ENCODE peak calls at places on chromosomes 12 and 14, in four cellular contexts. One of them, this sample, is unnamed.

GRCh38 chr12:93894391-93895095 is 217.4 kb downstream of the CRADD start:
- DNase-seq in left ventricle myocardium inferior: peak; percentile 88
- DNase-seq in PC-3: no peak
- DNase-seq in GM23248: peak; percentile 85
- DNase-seq in this sample: no peak

GRCh38 chr12:113135178-113136127 is at the start of gene RASAL1:
- DNase-seq in left ventricle myocardium inferior: no peak
- DNase-seq in PC-3: peak; percentile 44
- DNase-seq in GM23248: no peak
- DNase-seq in this sample: no peak

GRCh38 chr12:109710747-109711595 is 2.7 kb upstream of the FAM222A start:
- DNase-seq in left ventricle myocardium inferior: no peak
- DNase-seq in PC-3: no peak
- DNase-seq in GM23248: peak; percentile 49
- DNase-seq in this sample: no peak

GRCh38 chr14:89746654-89747053 is 207.9 kb downstream of the EFCAB11 start:
- DNase-seq in left ventricle myocardium inferior: no peak
- DNase-seq in PC-3: no peak
- DNase-seq in GM23248: no peak
- DNase-seq in this sample: no peak

GRCh38 chr12:110245278-110245868 is 35.7 kb upstream of the ATP2A2 start:
- DNase-seq in left ventricle myocardium inferior: peak; percentile 54
- DNase-seq in PC-3: peak; percentile 69
- DNase-seq in GM23248: peak; percentile 22
- DNase-seq in this sample: no peak

GRCh38 chr14:56145965-56146364 is 27.8 kb downstream of the PELI2 start:
- DNase-seq in left ventricle myocardium inferior: no peak
- DNase-seq in PC-3: peak; percentile 54
- DNase-seq in GM23248: peak; percentile 89
- DNase-seq in this sample: peak; percentile 38

GRCh38 chr14:99603471-99603933 is 505 bp downstream of the CCDC85C start:
- DNase-seq in left ventricle myocardium inferior: no peak
- DNase-seq in PC-3: peak; percentile 25
- DNase-seq in GM23248: peak; percentile 62
- DNase-seq in this sample: no peak

GRCh38 chr14:77037886-77038511 is 9.5 kb upstream of the IRF2BPL start:
- DNase-seq in left ventricle myocardium inferior: no peak
- DNase-seq in PC-3: peak; percentile 94
- DNase-seq in GM23248: peak; percentile 61
- DNase-seq in this sample: peak; percentile 41

GRCh38 chr12:40663781-40664180 is 28.5 kb upstream of the CNTN1 start:
- DNase-seq in left ventricle myocardium inferior: no peak
- DNase-seq in PC-3: no peak
- DNase-seq in GM23248: no peak
- DNase-seq in this sample: no peak

GRCh38 chr12:113016796-113017195 is 38.5 kb downstream of the OAS2 start:
- DNase-seq in left ventricle myocardium inferior: no peak
- DNase-seq in PC-3: no peak
- DNase-seq in GM23248: no peak
- DNase-seq in this sample: no peak

GRCh38 chr12:1518763-1519516 is 75.4 kb downstream of the FBXL14 start:
- DNase-seq in left ventricle myocardium inferior: no peak
- DNase-seq in PC-3: peak; percentile 87
- DNase-seq in GM23248: peak; percentile 83
- DNase-seq in this sample: peak; percentile 90

GRCh38 chr14:77760381-77761204 is at the start of gene SNW1:
- DNase-seq in left ventricle myocardium inferior: peak; percentile 91
- DNase-seq in PC-3: peak; percentile 97
- DNase-seq in GM23248: peak; percentile 98
- DNase-seq in this sample: peak; percentile 83

GRCh38 chr14:25102788-25103187 is 52.8 kb upstream of the STXBP6 start:
- DNase-seq in left ventricle myocardium inferior: no peak
- DNase-seq in PC-3: no peak
- DNase-seq in GM23248: no peak
- DNase-seq in this sample: no peak

GRCh38 chr14:88856786-88857366 is 32.4 kb downstream of the TTC8 start:
- DNase-seq in left ventricle myocardium inferior: no peak
- DNase-seq in PC-3: no peak
- DNase-seq in GM23248: no peak
- DNase-seq in this sample: no peak

GRCh38 chr14:50303744-50304471 is 8.1 kb downstream of the L2HGDH start:
- DNase-seq in left ventricle myocardium inferior: peak; percentile 17
- DNase-seq in PC-3: no peak
- DNase-seq in GM23248: peak; percentile 66
- DNase-seq in this sample: no peak

GRCh38 chr14:27049611-27050172 is 451.9 kb upstream of the NOVA1 start:
- DNase-seq in left ventricle myocardium inferior: no peak
- DNase-seq in PC-3: no peak
- DNase-seq in GM23248: no peak
- DNase-seq in this sample: no peak

GRCh38 chr14:69501362-69501964 is 16.9 kb downstream of the PLEKHD1 start:
- DNase-seq in left ventricle myocardium inferior: peak; percentile 72
- DNase-seq in PC-3: no peak
- DNase-seq in GM23248: no peak
- DNase-seq in this sample: no peak

GRCh38 chr14:26531894-26532293 is 65.9 kb downstream of the NOVA1 start:
- DNase-seq in left ventricle myocardium inferior: no peak
- DNase-seq in PC-3: peak; percentile 76
- DNase-seq in GM23248: peak; percentile 80
- DNase-seq in this sample: no peak

GRCh38 chr12:2561367-2561766 is 233.4 kb upstream of the FKBP4 start:
- DNase-seq in left ventricle myocardium inferior: no peak
- DNase-seq in PC-3: no peak
- DNase-seq in GM23248: peak; percentile 11
- DNase-seq in this sample: no peak

GRCh38 chr14:68268719-68269118 is 449.1 kb downstream of the RAD51B start:
- DNase-seq in left ventricle myocardium inferior: no peak
- DNase-seq in PC-3: no peak
- DNase-seq in GM23248: no peak
- DNase-seq in this sample: no peak

GRCh38 chr12:38508246-38508645 is 191.7 kb downstream of the ALG10B start:
- DNase-seq in left ventricle myocardium inferior: no peak
- DNase-seq in PC-3: peak; percentile 55
- DNase-seq in GM23248: no peak
- DNase-seq in this sample: no peak

GRCh38 chr12:69431604-69432222 is 38.5 kb upstream of the FRS2 start:
- DNase-seq in left ventricle myocardium inferior: no peak
- DNase-seq in PC-3: no peak
- DNase-seq in GM23248: no peak
- DNase-seq in this sample: no peak

GRCh38 chr14:93893550-93894329 is 33.4 kb upstream of the FAM181A start:
- DNase-seq in left ventricle myocardium inferior: no peak
- DNase-seq in PC-3: no peak
- DNase-seq in GM23248: peak; percentile 3
- DNase-seq in this sample: no peak

GRCh38 chr12:102601621-102602020 is 121.3 kb upstream of the IGF1 start:
- DNase-seq in left ventricle myocardium inferior: no peak
- DNase-seq in PC-3: no peak
- DNase-seq in GM23248: no peak
- DNase-seq in this sample: no peak

GRCh38 chr12:65740873-65741600 is 83.2 kb upstream of the HMGA2 start:
- DNase-seq in left ventricle myocardium inferior: peak; percentile 81
- DNase-seq in PC-3: peak; percentile 42
- DNase-seq in GM23248: peak; percentile 88
- DNase-seq in this sample: peak; percentile 100

GRCh38 chr14:43411841-43412240 is 1095.2 kb downstream of the FSCB start:
- DNase-seq in left ventricle myocardium inferior: no peak
- DNase-seq in PC-3: no peak
- DNase-seq in GM23248: no peak
- DNase-seq in this sample: no peak

GRCh38 chr14:63287661-63288483 is 30.9 kb downstream of the GPHB5 start:
- DNase-seq in left ventricle myocardium inferior: no peak
- DNase-seq in PC-3: no peak
- DNase-seq in GM23248: peak; percentile 62
- DNase-seq in this sample: no peak

GRCh38 chr12:14699923-14700322 is 3.5 kb upstream of the GUCY2C start:
- DNase-seq in left ventricle myocardium inferior: no peak
- DNase-seq in PC-3: no peak
- DNase-seq in GM23248: no peak
- DNase-seq in this sample: no peak

GRCh38 chr12:70885952-70886351 is 34.6 kb downstream of the PTPRR start:
- DNase-seq in left ventricle myocardium inferior: no peak
- DNase-seq in PC-3: no peak
- DNase-seq in GM23248: peak; percentile 4
- DNase-seq in this sample: no peak

GRCh38 chr12:21169878-21170472 is 39.0 kb downstream of the SLCO1B1 start:
- DNase-seq in left ventricle myocardium inferior: no peak
- DNase-seq in PC-3: peak; percentile 54
- DNase-seq in GM23248: peak; percentile 42
- DNase-seq in this sample: peak; percentile 43

GRCh38 chr12:106138646-106139421 is at the start of gene NUAK1:
- DNase-seq in left ventricle myocardium inferior: peak; percentile 82
- DNase-seq in PC-3: peak; percentile 54
- DNase-seq in GM23248: peak; percentile 83
- DNase-seq in this sample: peak; percentile 89

GRCh38 chr14:49945448-49946319 is 52.8 kb downstream of the ARF6 start:
- DNase-seq in left ventricle myocardium inferior: no peak
- DNase-seq in PC-3: no peak
- DNase-seq in GM23248: no peak
- DNase-seq in this sample: no peak

GRCh38 chr14:61562321-61563161 is 132.8 kb upstream of the HIF1A start:
- DNase-seq in left ventricle myocardium inferior: no peak
- DNase-seq in PC-3: peak; percentile 100
- DNase-seq in GM23248: peak; percentile 100
- DNase-seq in this sample: peak; percentile 95

GRCh38 chr14:22900088-22900799 is 17.2 kb downstream of the REM2 start:
- DNase-seq in left ventricle myocardium inferior: no peak
- DNase-seq in PC-3: peak; percentile 80
- DNase-seq in GM23248: peak; percentile 78
- DNase-seq in this sample: peak; percentile 61

GRCh38 chr14:24072436-24072835 is 1.1 kb downstream of the CPNE6 start:
- DNase-seq in left ventricle myocardium inferior: no peak
- DNase-seq in PC-3: no peak
- DNase-seq in GM23248: no peak
- DNase-seq in this sample: no peak

GRCh38 chr12:57299514-57300016 is 48.6 kb upstream of the STAC3 start:
- DNase-seq in left ventricle myocardium inferior: no peak
- DNase-seq in PC-3: peak; percentile 66
- DNase-seq in GM23248: no peak
- DNase-seq in this sample: no peak

DNA sequence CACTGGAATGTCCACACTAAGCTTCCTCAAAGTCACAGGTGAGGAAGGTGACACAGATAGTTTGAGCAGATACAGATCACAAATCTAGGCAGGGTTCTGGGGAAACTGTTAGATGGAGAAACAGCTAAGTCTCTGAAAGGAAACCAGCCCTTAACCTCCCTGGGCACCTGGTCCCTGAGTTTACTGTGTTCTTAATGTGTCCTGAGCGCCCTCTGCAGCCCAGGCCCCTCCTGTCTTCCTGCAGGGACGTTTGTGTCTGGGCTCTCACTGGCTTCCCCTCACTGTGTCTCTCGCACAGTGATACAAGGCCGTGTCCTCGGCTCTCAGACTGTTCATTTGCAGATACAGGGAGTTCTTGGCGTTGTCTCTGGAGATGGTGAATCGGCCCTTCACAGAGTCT is 684.3 kb downstream of the TMEM121 start:
- DNase-seq in left ventricle myocardium inferior: no peak
- DNase-seq in PC-3: no peak
- DNase-seq in GM23248: no peak
- DNase-seq in this sample: no peak
- H3K27ac ChIP-seq in left ventricle myocardium inferior: no peak overlapping the region
- H3K27ac ChIP-seq in PC-3: no peak overlapping the region
- H3K27ac ChIP-seq in GM23248: no peak overlapping the region
- H3K27ac ChIP-seq in this sample: no peak overlapping the region

DNA sequence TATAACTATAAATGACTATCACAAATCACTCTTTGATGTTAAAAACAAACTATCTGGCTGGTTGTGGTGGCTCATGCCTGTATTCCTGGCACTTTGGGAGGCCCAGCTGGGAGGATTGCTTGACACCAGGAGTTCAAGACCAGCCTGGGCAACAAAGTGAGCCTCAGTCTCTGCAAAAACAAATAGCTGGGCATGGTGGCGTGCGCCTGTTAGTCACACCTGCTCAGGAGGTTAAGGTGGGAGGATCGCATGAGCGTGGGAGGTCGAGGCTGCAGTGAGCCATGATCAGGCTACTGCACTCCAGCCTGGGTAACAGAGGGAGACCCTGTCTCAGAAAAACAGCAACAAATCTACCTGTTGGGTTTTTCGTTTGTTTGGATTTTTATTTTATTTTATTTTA is 5.4 kb downstream of the TXNRD1 start:
- DNase-seq in left ventricle myocardium inferior: no peak
- DNase-seq in PC-3: no peak
- DNase-seq in GM23248: no peak
- DNase-seq in this sample: no peak
- H3K27ac ChIP-seq in left ventricle myocardium inferior: peak overlapping the region; percentile 88
- H3K27ac ChIP-seq in PC-3: peak overlapping the region; percentile 96
- H3K27ac ChIP-seq in GM23248: peak overlapping the region; percentile 97
- H3K27ac ChIP-seq in this sample: peak overlapping the region; percentile 97

DNA sequence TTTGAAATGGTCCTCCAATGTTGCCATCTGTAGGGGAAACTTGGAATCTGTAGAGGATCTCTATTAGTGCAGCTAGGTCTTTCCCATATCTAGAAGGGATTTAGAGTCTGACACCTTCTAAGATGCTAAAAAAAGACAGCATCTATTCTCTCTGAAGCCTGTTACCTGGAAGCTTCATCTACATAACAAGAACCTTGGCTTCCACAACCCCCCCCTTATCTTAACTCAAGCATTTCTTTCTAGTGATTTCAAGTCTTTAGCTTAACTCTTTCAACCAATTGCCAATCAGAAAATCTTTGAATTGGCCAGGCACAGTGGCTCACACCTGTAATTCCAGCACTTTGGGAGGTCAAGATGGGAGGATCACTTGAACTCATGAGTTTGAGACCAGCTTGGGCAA is 543.3 kb downstream of the TRHDE start:
- DNase-seq in left ventricle myocardium inferior: no peak
- DNase-seq in PC-3: no peak
- DNase-seq in GM23248: no peak
- DNase-seq in this sample: no peak
- H3K27ac ChIP-seq in left ventricle myocardium inferior: no peak overlapping the region
- H3K27ac ChIP-seq in PC-3: no peak overlapping the region
- H3K27ac ChIP-seq in GM23248: no peak overlapping the region
- H3K27ac ChIP-seq in this sample: no peak overlapping the region

DNA sequence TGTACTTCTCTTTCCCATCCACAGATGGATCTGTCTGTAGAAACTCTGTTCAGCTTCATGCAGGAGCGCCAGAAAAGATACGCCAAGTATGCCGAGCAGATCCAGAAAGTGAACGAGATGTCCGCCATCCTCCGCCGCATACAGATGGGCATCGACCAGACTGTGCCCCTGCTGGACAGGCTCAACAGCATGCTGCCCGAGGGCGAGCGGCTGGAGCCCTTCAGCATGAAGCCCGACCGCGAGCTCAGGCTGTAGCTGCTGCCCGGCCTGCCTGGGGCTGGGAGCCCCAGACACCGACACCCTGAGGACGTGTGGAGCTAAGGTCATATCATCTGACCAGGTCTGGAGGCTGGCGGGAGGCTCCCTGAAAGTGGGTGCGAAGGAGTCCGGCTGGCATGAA is 97.1 kb downstream of the DUSP16 start:
- DNase-seq in left ventricle myocardium inferior: no peak
- DNase-seq in PC-3: no peak
- DNase-seq in GM23248: no peak
- DNase-seq in this sample: no peak
- H3K27ac ChIP-seq in left ventricle myocardium inferior: no peak overlapping the region
- H3K27ac ChIP-seq in PC-3: no peak overlapping the region
- H3K27ac ChIP-seq in GM23248: no peak overlapping the region
- H3K27ac ChIP-seq in this sample: no peak overlapping the region

This sample was measured in SJSA1.